ENCODE peak calls at places on chromosomes 11 and 22, in ten cellular contexts. C, J, M, E, Q, Z, B, H, V and A are unnamed samples.

GRCh38 chr22:42805016-42805997 is 51.8 kb downstream of the ARFGAP3 start:
- DNase-seq in Q (no peak), C (peak), Z (no peak), J (peak), E (no peak), V (no peak), H (no peak), B (no peak), M (no peak), A (no peak)

GRCh38 chr11:28615542-28615941 is 507.4 kb downstream of the METTL15 start:
- DNase-seq in E (no peak), V (no peak), M (no peak), H (no peak), J (no peak), Q (no peak), C (no peak), B (no peak), Z (no peak), A (no peak)

GRCh38 chr11:88482871-88483301 is 145.3 kb upstream of the CTSC start:
- DNase-seq in C (no peak), Q (no peak), E (no peak), H (no peak), Z (no peak), B (no peak), V (no peak), J (no peak), M (no peak), A (no peak)

GRCh38 chr11:2209370-2209801 is 37.8 kb upstream of the TH start:
- DNase-seq in J (no peak), C (peak), M (no peak), H (no peak), Q (no peak), E (no peak), V (no peak), Z (no peak), B (no peak), A (peak)

GRCh38 chr11:115241899-115242298 is 262.3 kb downstream of the CADM1 start:
- DNase-seq in M (no peak), B (no peak), H (no peak), C (no peak), Q (no peak), E (no peak), Z (no peak), J (no peak), V (no peak), A (no peak)

GRCh38 chr11:102007567-102008437 is 39.4 kb upstream of the CFAP300 start:
- DNase-seq in Q (peak), H (peak), C (no peak), M (no peak), Z (no peak), E (peak), J (no peak), V (peak), B (peak), A (no peak)

GRCh38 chr11:10305964-10306918 is 1.4 kb downstream of the ADM start:
- DNase-seq in C (peak), Q (no peak), M (no peak), E (no peak), J (peak), V (no peak), H (no peak), Z (peak), B (peak), A (peak)

GRCh38 chr22:24305260-24305692 is 34.6 kb downstream of the SPECC1L start:
- DNase-seq in J (no peak), H (no peak), E (peak), C (no peak), M (peak), Z (no peak), B (peak), Q (no peak), V (no peak), A (no peak)

GRCh38 chr11:113862430-113862829 is 12.9 kb downstream of the USP28 start:
- DNase-seq in C (no peak), J (no peak), M (peak), Q (no peak), H (no peak), B (peak), V (no peak), Z (no peak), E (no peak), A (no peak)

GRCh38 chr11:6892400-6892799 is at the start of gene OR2D2:
- DNase-seq in J (no peak), C (no peak), Q (no peak), H (no peak), E (no peak), Z (no peak), V (no peak), M (no peak), B (no peak), A (no peak)

GRCh38 chr11:117872420-117872961 is 4.0 kb downstream of the FXYD6 start:
- DNase-seq in E (no peak), J (no peak), V (no peak), Q (no peak), B (no peak), C (peak), Z (no peak), H (no peak), M (no peak), A (no peak)

GRCh38 chr11:40338739-40339138 is 1120.7 kb downstream of the LRRC4C start:
- DNase-seq in B (no peak), Q (no peak), C (no peak), Z (no peak), M (peak), V (no peak), H (no peak), J (no peak), E (no peak), A (no peak)